ENCODE peak calls at places on chromosome 7, in ten cellular contexts. J is right atrium auricular region, P is H9, R is Panc1, S is ascending aorta, M is endothelial cell of umbilical vein, A is HCT116, Q is SJCRH30, T is tibial artery, I is neural progenitor cell. F is an unnamed sample. For H3K9me3 and H3K4me1, the result is how much of the 10 kb centered on the place peaks cover.

GRCh38 chr7:103912906-103913610 is 76.4 kb downstream of the RELN start:
- DNase-seq in J (no peak), P (no peak), R (no peak), S (no peak), M (no peak), A (no peak), Q (no peak), T (no peak), I (no peak), F (no peak)

GRCh38 chr7:6533893-6534804 is 17.1 kb downstream of the GRID2IP start:
- DNase-seq in J (no peak), P (no peak), R (no peak), S (no peak), M (peak), A (no peak), Q (no peak), T (no peak), I (no peak), F (no peak)

GRCh38 chr7:84256481-84256880 is 61.9 kb upstream of the SEMA3A start:
- DNase-seq in J (no peak), P (no peak), R (no peak), S (no peak), M (no peak), A (no peak), Q (no peak), T (no peak), I (no peak), F (no peak)

GRCh38 chr7:69577221-69577620 is 21.1 kb upstream of the AUTS2 start:
- DNase-seq in J (no peak), P (no peak), R (no peak), S (no peak), M (no peak), A (no peak), Q (no peak), T (no peak), I (no peak), F (peak)

GRCh38 chr7:67913604-67914003 is 917.0 kb downstream of the TYW1 start:
- DNase-seq in J (no peak), P (no peak), R (no peak), S (no peak), M (no peak), A (no peak), Q (no peak), T (no peak), I (no peak), F (no peak)

GRCh38 chr7:123024989-123025758 is 29.7 kb upstream of the TAS2R16 start:
- DNase-seq in J (no peak), P (no peak), R (no peak), S (no peak), M (peak), A (no peak), Q (no peak), T (no peak), I (no peak), F (no peak)

GRCh38 chr7:121961491-121961890 is 88.5 kb downstream of the PTPRZ1 start:
- DNase-seq in J (no peak), P (no peak), R (no peak), S (no peak), M (no peak), A (no peak), Q (no peak), T (no peak), I (no peak), F (no peak)

GRCh38 chr7:45890902-45891461 is 2.7 kb downstream of the IGFBP1 start:
- DNase-seq in J (no peak), P (no peak), R (no peak), S (no peak), M (peak), A (peak), Q (no peak), T (no peak), I (peak), F (no peak)

GRCh38 chr7:40937879-40938278 is 765.0 kb downstream of the INHBA start:
- DNase-seq in J (no peak), P (peak), R (no peak), S (no peak), M (no peak), A (no peak), Q (no peak), T (no peak), I (peak), F (no peak)

GRCh38 chr7:54985405-54986360 is 33.1 kb upstream of the EGFR start:
- DNase-seq in J (no peak), P (no peak), R (peak), S (no peak), M (no peak), A (peak), Q (peak), T (no peak), I (no peak), F (no peak)

GRCh38 chr7:77563275-77563674 is 26.2 kb downstream of the PTPN12 start:
- DNase-seq in J (no peak), P (no peak), R (no peak), S (no peak), M (no peak), A (no peak), Q (no peak), T (no peak), I (no peak), F (no peak)

GRCh38 chr7:70736715-70737460 is 395.1 kb upstream of the GALNT17 start:
- DNase-seq in J (no peak), P (no peak), R (no peak), S (no peak), M (peak), A (no peak), Q (no peak), T (no peak), I (no peak), F (no peak)

GRCh38 chr7:70739646-70740045 is 392.3 kb upstream of the GALNT17 start:
- DNase-seq in J (no peak), P (no peak), R (no peak), S (no peak), M (no peak), A (no peak), Q (no peak), T (no peak), I (no peak), F (no peak)

GRCh38 chr7:70735313-70735712 is 396.6 kb upstream of the GALNT17 start:
- DNase-seq in J (no peak), P (no peak), R (no peak), S (no peak), M (no peak), A (no peak), Q (no peak), T (no peak), I (peak), F (no peak)

GRCh38 chr7:70738486-70738885 is 393.5 kb upstream of the GALNT17 start:
- DNase-seq in J (no peak), P (no peak), R (no peak), S (no peak), M (no peak), A (no peak), Q (no peak), T (no peak), I (no peak), F (no peak)

GRCh38 chr7:70738080-70738479 is 393.9 kb upstream of the GALNT17 start:
- DNase-seq in J (no peak), P (no peak), R (no peak), S (no peak), M (no peak), A (no peak), Q (no peak), T (no peak), I (no peak), F (no peak)
- H3K9me3 ChIP-seq in J (under half), P (under half), R (under half), S (under half), M (under half), A (under half), Q (under half), T (under half), I (under half), F (under half)

GRCh38 chr7:1455955-1456354 is 3.3 kb downstream of the MICALL2 start:
- DNase-seq in J (no peak), P (no peak), R (no peak), S (no peak), M (no peak), A (no peak), Q (no peak), T (no peak), I (no peak), F (no peak)
- H3K4me1 ChIP-seq in J (under half), P (under half), R (half or more), S (under half), M (under half), A (under half), Q (under half), T (under half), I (under half), F (half or more)

GRCh38 chr7:88485811-88486210 is 179.1 kb upstream of the STEAP4 start:
- DNase-seq in J (no peak), P (no peak), R (no peak), S (no peak), M (no peak), A (no peak), Q (no peak), T (no peak), I (no peak), F (no peak)

GRCh38 chr7:88477957-88478356 is 171.3 kb upstream of the STEAP4 start:
- DNase-seq in J (no peak), P (no peak), R (no peak), S (no peak), M (no peak), A (no peak), Q (peak), T (no peak), I (no peak), F (no peak)

GRCh38 chr7:88480901-88481300 is 174.2 kb upstream of the STEAP4 start:
- DNase-seq in J (no peak), P (no peak), R (no peak), S (no peak), M (no peak), A (no peak), Q (no peak), T (no peak), I (no peak), F (no peak)

DNA sequence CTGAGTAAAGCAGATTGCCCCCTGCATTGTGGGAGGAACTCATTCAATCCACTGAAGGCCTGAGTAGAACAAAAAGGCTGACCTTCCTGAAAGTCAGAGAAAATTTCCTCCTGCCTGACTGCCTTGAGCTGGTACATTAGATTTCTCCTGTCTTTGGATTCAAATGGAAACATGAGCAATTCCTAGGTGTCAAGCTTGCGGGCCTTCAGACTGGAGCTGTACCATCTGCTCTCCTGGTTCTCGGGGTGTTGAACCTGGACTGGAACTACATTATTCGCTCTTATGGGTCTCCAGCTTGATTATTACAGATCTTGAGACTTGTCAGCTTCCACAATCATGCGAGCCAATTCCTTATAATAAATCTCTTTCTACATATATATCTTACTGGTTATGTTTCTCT is 173.6 kb upstream of the STEAP4 start:
- DNase-seq in J (no peak), P (no peak), R (no peak), S (no peak), M (no peak), A (no peak), Q (no peak), T (no peak), I (peak), F (no peak)
- H3K9me3 ChIP-seq in J (under half), P (under half), R (under half), S (under half), M (under half), A (under half), Q (under half), T (under half), I (under half), F (under half)

GRCh38 chr7:30117886-30118285 is 16.9 kb upstream of the MTURN start:
- DNase-seq in J (no peak), P (no peak), R (no peak), S (no peak), M (no peak), A (no peak), Q (no peak), T (no peak), I (no peak), F (no peak)
- H3K4me1 ChIP-seq in J (under half), P (under half), R (under half), S (under half), M (under half), A (under half), Q (under half), T (under half), I (under half), F (under half)

DNA sequence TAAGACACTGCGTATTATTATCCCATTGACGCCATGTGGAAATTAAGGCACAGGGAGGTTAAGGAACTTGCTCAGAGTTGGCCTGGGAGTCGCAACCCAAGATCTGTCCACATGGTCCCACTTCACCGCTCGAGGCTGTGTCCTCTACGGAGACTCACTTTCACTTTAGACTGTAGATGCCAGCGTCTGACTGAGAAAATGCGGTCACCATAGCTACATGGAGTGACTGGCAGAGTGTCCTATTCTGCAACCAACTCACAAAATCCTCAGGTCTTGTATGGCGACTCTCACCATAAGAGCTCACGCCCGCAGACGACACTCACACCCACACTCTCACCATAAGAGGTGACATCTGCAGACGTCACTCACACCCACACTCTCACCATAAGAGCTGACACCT is 257.9 kb downstream of the PTPRN2 start:
- DNase-seq in J (no peak), P (no peak), R (no peak), S (no peak), M (no peak), A (no peak), Q (no peak), T (no peak), I (no peak), F (no peak)
- H3K9me3 ChIP-seq in J (under half), P (under half), R (under half), S (under half), M (under half), A (under half), Q (under half), T (under half), I (under half), F (under half)

DNA sequence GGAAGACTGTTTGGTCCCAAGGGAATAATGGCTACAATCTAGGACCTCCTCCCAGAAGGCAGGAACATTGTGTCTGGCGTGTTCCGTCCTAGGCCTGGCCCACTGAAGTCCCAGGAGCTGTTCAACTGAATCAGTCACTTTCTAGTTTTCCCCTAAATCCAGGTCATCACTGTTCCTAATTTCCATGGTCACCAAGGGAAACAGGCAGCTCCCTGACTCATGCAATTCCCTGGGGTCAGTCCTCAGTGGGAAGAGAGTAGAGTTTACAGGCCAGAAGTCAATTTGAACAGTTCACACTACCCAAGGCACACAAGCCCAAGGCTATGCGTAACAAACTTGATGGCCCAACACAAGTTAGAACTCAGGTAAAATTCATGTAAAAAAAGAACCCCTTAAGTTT is 44.0 kb downstream of the CREB3L2 start:
- DNase-seq in J (peak), P (no peak), R (no peak), S (peak), M (no peak), A (no peak), Q (no peak), T (peak), I (no peak), F (no peak)
- H3K4me1 ChIP-seq in J (under half), P (under half), R (under half), S (under half), M (under half), A (under half), Q (under half), T (under half), I (under half), F (half or more)

F was measured in esophagus muscularis mucosa.